ENCODE peak calls at places on chromosome 7, in seven cellular contexts. C, O, J, E, H, P and Q are unnamed samples.

GRCh38 chr7:149310113-149310836 is 48.3 kb downstream of the ZNF783 start:
- DNase-seq in J (peak; percentile 55), P (peak; percentile 83), H (peak; percentile 15), C (no peak), E (no peak), O (peak; percentile 43), Q (peak; percentile 53)

GRCh38 chr7:143331179-143331825 is 15.4 kb downstream of the CLCN1 start:
- DNase-seq in J (peak; percentile 83), E (no peak), P (peak; percentile 97), C (no peak), H (peak; percentile 36), O (no peak), Q (no peak)

GRCh38 chr7:97015787-97016391 is 8.7 kb downstream of the DLX5 start:
- DNase-seq in C (no peak), E (no peak), H (no peak), J (no peak), P (peak; percentile 80), O (no peak), Q (no peak)

GRCh38 chr7:92135100-92135429 is 788 bp upstream of the CYP51A1 start:
- DNase-seq in J (no peak), C (no peak), P (peak; percentile 63), O (no peak), H (no peak), E (no peak), Q (no peak)

GRCh38 chr7:152902054-152902453 is 142.5 kb downstream of the ACTR3B start:
- DNase-seq in E (no peak), O (no peak), P (peak; percentile 25), J (no peak), H (no peak), C (no peak), Q (no peak)

GRCh38 chr7:30197438-30197837 is 62.7 kb downstream of the MTURN start:
- DNase-seq in J (no peak), E (no peak), P (no peak), C (no peak), H (no peak), O (no peak), Q (no peak)

GRCh38 chr7:5708271-5708670 is 73.2 kb downstream of the RNF216 start:
- DNase-seq in P (no peak), O (no peak), J (no peak), E (no peak), H (no peak), C (no peak), Q (no peak)

GRCh38 chr7:159075563-159076238 is 69.0 kb downstream of the VIPR2 start:
- DNase-seq in J (no peak), E (no peak), H (no peak), P (no peak), O (no peak), C (no peak), Q (no peak)

GRCh38 chr7:82961240-82961639 is 201.4 kb downstream of the PCLO start:
- DNase-seq in C (no peak), O (no peak), P (peak; percentile 57), H (no peak), E (no peak), J (no peak), Q (no peak)

GRCh38 chr7:84510501-84510900 is 315.9 kb upstream of the SEMA3A start:
- DNase-seq in E (no peak), H (no peak), P (peak; percentile 36), J (peak; percentile 50), O (no peak), C (no peak), Q (no peak)